ENCODE peak calls at places on chromosomes 16 and 17, in nine cellular contexts. One of them, this sample, is unnamed.
A peak's percentile ranks its signal among the peaks of the same experiment; 100 is the strongest.

GRCh38 chr17:17496189-17497064 is at the start of gene RASD1:
- DNase-seq in spleen: peak; percentile 94
- DNase-seq in Peyer's patch: peak; percentile 94
- DNase-seq in breast epithelium: peak; percentile 96
- DNase-seq in mesendoderm: peak; percentile 87
- DNase-seq in GM23338: peak; percentile 87
- DNase-seq in fibroblast of lung: peak; percentile 76
- DNase-seq in AG04450: peak; percentile 56
- DNase-seq in heart right ventricle: peak; percentile 89
- DNase-seq in this sample: peak; percentile 33

GRCh38 chr17:39080416-39081179 is 70.8 kb downstream of the PLXDC1 start:
- DNase-seq in spleen: no peak
- DNase-seq in Peyer's patch: no peak
- DNase-seq in breast epithelium: no peak
- DNase-seq in mesendoderm: no peak
- DNase-seq in GM23338: no peak
- DNase-seq in fibroblast of lung: peak; percentile 56
- DNase-seq in AG04450: no peak
- DNase-seq in heart right ventricle: no peak
- DNase-seq in this sample: no peak

GRCh38 chr16:397736-398332 is 835 bp downstream of the NME4 start:
- DNase-seq in spleen: peak; percentile 88
- DNase-seq in Peyer's patch: peak; percentile 73
- DNase-seq in breast epithelium: peak; percentile 80
- DNase-seq in mesendoderm: peak; percentile 93
- DNase-seq in GM23338: peak; percentile 87
- DNase-seq in fibroblast of lung: peak; percentile 61
- DNase-seq in AG04450: no peak
- DNase-seq in heart right ventricle: peak; percentile 73
- DNase-seq in this sample: no peak

GRCh38 chr16:27458196-27458728 is 56.3 kb downstream of the IL21R start:
- DNase-seq in spleen: peak; percentile 52
- DNase-seq in Peyer's patch: no peak
- DNase-seq in breast epithelium: no peak
- DNase-seq in mesendoderm: no peak
- DNase-seq in GM23338: no peak
- DNase-seq in fibroblast of lung: no peak
- DNase-seq in AG04450: no peak
- DNase-seq in heart right ventricle: no peak
- DNase-seq in this sample: peak; percentile 29

GRCh38 chr16:49952386-49952785 is 72.6 kb upstream of the CNEP1R1 start:
- DNase-seq in spleen: no peak
- DNase-seq in Peyer's patch: no peak
- DNase-seq in breast epithelium: no peak
- DNase-seq in mesendoderm: peak; percentile 40
- DNase-seq in GM23338: no peak
- DNase-seq in fibroblast of lung: peak; percentile 26
- DNase-seq in AG04450: no peak
- DNase-seq in heart right ventricle: no peak
- DNase-seq in this sample: no peak

GRCh38 chr16:71610936-71611871 is 14.8 kb upstream of the MARVELD3 start:
- DNase-seq in spleen: peak; percentile 92
- DNase-seq in Peyer's patch: peak; percentile 81
- DNase-seq in breast epithelium: peak; percentile 79
- DNase-seq in mesendoderm: peak; percentile 89
- DNase-seq in GM23338: peak; percentile 94
- DNase-seq in fibroblast of lung: peak; percentile 39
- DNase-seq in AG04450: no peak
- DNase-seq in heart right ventricle: peak; percentile 26
- DNase-seq in this sample: no peak

GRCh38 chr17:64448665-64449512 is at the start of gene MILR1:
- DNase-seq in spleen: no peak
- DNase-seq in Peyer's patch: no peak
- DNase-seq in breast epithelium: no peak
- DNase-seq in mesendoderm: no peak
- DNase-seq in GM23338: no peak
- DNase-seq in fibroblast of lung: peak; percentile 95
- DNase-seq in AG04450: peak; percentile 59
- DNase-seq in heart right ventricle: peak; percentile 50
- DNase-seq in this sample: no peak

GRCh38 chr16:77590707-77591106 is 131.6 kb upstream of the NUDT7 start:
- DNase-seq in spleen: no peak
- DNase-seq in Peyer's patch: no peak
- DNase-seq in breast epithelium: no peak
- DNase-seq in mesendoderm: no peak
- DNase-seq in GM23338: no peak
- DNase-seq in fibroblast of lung: no peak
- DNase-seq in AG04450: no peak
- DNase-seq in heart right ventricle: no peak
- DNase-seq in this sample: no peak

GRCh38 chr17:78969865-78970264 is 9.9 kb downstream of the LGALS3BP start:
- DNase-seq in spleen: no peak
- DNase-seq in Peyer's patch: no peak
- DNase-seq in breast epithelium: no peak
- DNase-seq in mesendoderm: no peak
- DNase-seq in GM23338: no peak
- DNase-seq in fibroblast of lung: no peak
- DNase-seq in AG04450: no peak
- DNase-seq in heart right ventricle: no peak
- DNase-seq in this sample: no peak

GRCh38 chr17:55201609-55201932 is 63.2 kb upstream of the HLF start:
- DNase-seq in spleen: no peak
- DNase-seq in Peyer's patch: no peak
- DNase-seq in breast epithelium: no peak
- DNase-seq in mesendoderm: no peak
- DNase-seq in GM23338: peak; percentile 19
- DNase-seq in fibroblast of lung: no peak
- DNase-seq in AG04450: no peak
- DNase-seq in heart right ventricle: no peak
- DNase-seq in this sample: no peak

GRCh38 chr16:81458827-81459598 is 14.4 kb downstream of the CMIP start:
- DNase-seq in spleen: no peak
- DNase-seq in Peyer's patch: no peak
- DNase-seq in breast epithelium: no peak
- DNase-seq in mesendoderm: no peak
- DNase-seq in GM23338: no peak
- DNase-seq in fibroblast of lung: no peak
- DNase-seq in AG04450: no peak
- DNase-seq in heart right ventricle: no peak
- DNase-seq in this sample: no peak

GRCh38 chr16:81460075-81460474 is 15.5 kb downstream of the CMIP start:
- DNase-seq in spleen: no peak
- DNase-seq in Peyer's patch: no peak
- DNase-seq in breast epithelium: no peak
- DNase-seq in mesendoderm: no peak
- DNase-seq in GM23338: no peak
- DNase-seq in fibroblast of lung: no peak
- DNase-seq in AG04450: no peak
- DNase-seq in heart right ventricle: no peak
- DNase-seq in this sample: no peak

GRCh38 chr16:81456523-81457325 is 12.1 kb downstream of the CMIP start:
- DNase-seq in spleen: no peak
- DNase-seq in Peyer's patch: peak; percentile 91
- DNase-seq in breast epithelium: no peak
- DNase-seq in mesendoderm: no peak
- DNase-seq in GM23338: no peak
- DNase-seq in fibroblast of lung: no peak
- DNase-seq in AG04450: no peak
- DNase-seq in heart right ventricle: no peak
- DNase-seq in this sample: no peak

GRCh38 chr16:81457326-81458133 is 12.9 kb downstream of the CMIP start:
- DNase-seq in spleen: no peak
- DNase-seq in Peyer's patch: peak; percentile 71
- DNase-seq in breast epithelium: no peak
- DNase-seq in mesendoderm: peak; percentile 88
- DNase-seq in GM23338: no peak
- DNase-seq in fibroblast of lung: peak; percentile 80
- DNase-seq in AG04450: peak; percentile 18
- DNase-seq in heart right ventricle: no peak
- DNase-seq in this sample: no peak

GRCh38 chr16:81458149-81458669 is 13.6 kb downstream of the CMIP start:
- DNase-seq in spleen: no peak
- DNase-seq in Peyer's patch: no peak
- DNase-seq in breast epithelium: no peak
- DNase-seq in mesendoderm: no peak
- DNase-seq in GM23338: no peak
- DNase-seq in fibroblast of lung: no peak
- DNase-seq in AG04450: no peak
- DNase-seq in heart right ventricle: no peak
- DNase-seq in this sample: no peak
- H3K27ac ChIP-seq in spleen: no peak overlapping the region
- H3K27ac ChIP-seq in Peyer's patch: peak overlapping the region; percentile 78
- H3K27ac ChIP-seq in breast epithelium: no peak overlapping the region
- H3K27ac ChIP-seq in mesendoderm: no peak overlapping the region
- H3K27ac ChIP-seq in GM23338: peak overlapping the region; percentile 20
- H3K27ac ChIP-seq in fibroblast of lung: no peak overlapping the region
- H3K27ac ChIP-seq in AG04450: peak overlapping the region; percentile 39
- H3K27ac ChIP-seq in heart right ventricle: peak overlapping the region; percentile 80
- H3K27ac ChIP-seq in this sample: peak overlapping the region; percentile 46

GRCh38 chr17:58328195-58329034 is at the start of gene TSPOAP1:
- DNase-seq in spleen: peak; percentile 94
- DNase-seq in Peyer's patch: peak; percentile 54
- DNase-seq in breast epithelium: no peak
- DNase-seq in mesendoderm: peak; percentile 65
- DNase-seq in GM23338: peak; percentile 86
- DNase-seq in fibroblast of lung: no peak
- DNase-seq in AG04450: no peak
- DNase-seq in heart right ventricle: no peak
- DNase-seq in this sample: no peak
- H3K27ac ChIP-seq in spleen: peak within 1 kb of the TSS; percentile 75
- H3K27ac ChIP-seq in Peyer's patch: peak within 1 kb of the TSS; percentile 45
- H3K27ac ChIP-seq in breast epithelium: no peak within 1 kb of the TSS
- H3K27ac ChIP-seq in mesendoderm: no peak within 1 kb of the TSS
- H3K27ac ChIP-seq in GM23338: no peak within 1 kb of the TSS
- H3K27ac ChIP-seq in fibroblast of lung: no peak within 1 kb of the TSS
- H3K27ac ChIP-seq in AG04450: no peak within 1 kb of the TSS
- H3K27ac ChIP-seq in heart right ventricle: peak within 1 kb of the TSS; percentile 82
- H3K27ac ChIP-seq in this sample: no peak within 1 kb of the TSS

DNA sequence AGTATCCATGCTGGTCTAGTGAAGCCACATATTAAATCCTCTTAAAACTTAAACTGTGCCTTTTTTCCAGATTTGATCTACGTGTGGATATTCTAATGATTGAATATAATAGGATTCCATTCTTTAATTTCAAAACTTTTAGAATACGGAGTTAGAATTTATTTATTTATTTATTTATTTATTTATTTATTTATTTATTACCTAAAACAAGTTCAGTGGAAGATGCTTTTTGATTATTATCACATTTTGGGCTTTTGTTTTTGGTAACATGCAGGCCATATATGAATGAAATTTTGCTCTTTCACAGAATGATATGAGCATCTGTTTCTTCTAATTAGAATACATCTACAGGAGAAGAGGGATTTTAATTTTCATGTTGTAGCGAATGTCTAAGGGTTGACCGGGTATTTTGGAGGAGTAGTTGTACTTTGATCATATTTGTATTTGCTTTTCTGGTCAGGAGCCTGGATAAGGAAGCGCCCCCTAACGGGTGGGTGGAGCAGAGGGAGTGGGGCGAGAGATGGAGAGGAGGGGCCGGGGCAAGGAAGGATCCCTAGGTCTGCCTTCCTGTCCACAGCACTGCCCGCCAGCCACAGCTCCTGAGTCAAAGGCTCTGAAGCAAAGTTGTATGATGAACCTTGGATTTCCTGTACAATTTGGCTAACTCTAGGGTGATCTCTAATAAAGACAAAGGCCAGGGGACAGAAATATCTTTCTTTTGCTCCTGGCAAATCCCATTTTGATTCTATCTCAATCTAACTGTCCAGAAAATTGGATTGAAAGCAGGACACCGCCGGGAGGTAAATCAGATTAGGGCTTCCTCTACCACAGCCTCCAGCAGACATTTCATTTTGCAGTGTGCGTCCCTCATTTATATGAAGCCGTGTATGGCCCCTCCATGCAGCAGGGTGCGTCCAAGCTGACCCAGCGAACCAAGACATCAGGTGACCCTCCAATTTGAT is 149.1 kb downstream of the PRKCA start:
- DNase-seq in spleen: no peak
- DNase-seq in Peyer's patch: peak; percentile 63
- DNase-seq in breast epithelium: no peak
- DNase-seq in mesendoderm: peak; percentile 66
- DNase-seq in GM23338: peak; percentile 80
- DNase-seq in fibroblast of lung: no peak
- DNase-seq in AG04450: no peak
- DNase-seq in heart right ventricle: no peak
- DNase-seq in this sample: no peak
- H3K27ac ChIP-seq in spleen: no peak overlapping the region
- H3K27ac ChIP-seq in Peyer's patch: no peak overlapping the region
- H3K27ac ChIP-seq in breast epithelium: no peak overlapping the region
- H3K27ac ChIP-seq in mesendoderm: no peak overlapping the region
- H3K27ac ChIP-seq in GM23338: no peak overlapping the region
- H3K27ac ChIP-seq in fibroblast of lung: no peak overlapping the region
- H3K27ac ChIP-seq in AG04450: no peak overlapping the region
- H3K27ac ChIP-seq in heart right ventricle: no peak overlapping the region
- H3K27ac ChIP-seq in this sample: no peak overlapping the region

GRCh38 chr17:82092628-82092994 is 5.4 kb downstream of the FASN start:
- DNase-seq in spleen: peak; percentile 67
- DNase-seq in Peyer's patch: no peak
- DNase-seq in breast epithelium: no peak
- DNase-seq in mesendoderm: no peak
- DNase-seq in GM23338: no peak
- DNase-seq in fibroblast of lung: no peak
- DNase-seq in AG04450: no peak
- DNase-seq in heart right ventricle: no peak
- DNase-seq in this sample: no peak

GRCh38 chr17:82092995-82093751 is 4.9 kb downstream of the FASN start:
- DNase-seq in spleen: peak; percentile 56
- DNase-seq in Peyer's patch: no peak
- DNase-seq in breast epithelium: no peak
- DNase-seq in mesendoderm: no peak
- DNase-seq in GM23338: no peak
- DNase-seq in fibroblast of lung: no peak
- DNase-seq in AG04450: no peak
- DNase-seq in heart right ventricle: no peak
- DNase-seq in this sample: no peak

GRCh38 chr17:82091264-82092066 is 6.6 kb downstream of the FASN start:
- DNase-seq in spleen: no peak
- DNase-seq in Peyer's patch: no peak
- DNase-seq in breast epithelium: no peak
- DNase-seq in mesendoderm: no peak
- DNase-seq in GM23338: no peak
- DNase-seq in fibroblast of lung: no peak
- DNase-seq in AG04450: no peak
- DNase-seq in heart right ventricle: no peak
- DNase-seq in this sample: no peak

GRCh38 chr17:82090549-82091263 is 7.3 kb downstream of the FASN start:
- DNase-seq in spleen: no peak
- DNase-seq in Peyer's patch: no peak
- DNase-seq in breast epithelium: no peak
- DNase-seq in mesendoderm: no peak
- DNase-seq in GM23338: no peak
- DNase-seq in fibroblast of lung: no peak
- DNase-seq in AG04450: no peak
- DNase-seq in heart right ventricle: no peak
- DNase-seq in this sample: no peak

DNA sequence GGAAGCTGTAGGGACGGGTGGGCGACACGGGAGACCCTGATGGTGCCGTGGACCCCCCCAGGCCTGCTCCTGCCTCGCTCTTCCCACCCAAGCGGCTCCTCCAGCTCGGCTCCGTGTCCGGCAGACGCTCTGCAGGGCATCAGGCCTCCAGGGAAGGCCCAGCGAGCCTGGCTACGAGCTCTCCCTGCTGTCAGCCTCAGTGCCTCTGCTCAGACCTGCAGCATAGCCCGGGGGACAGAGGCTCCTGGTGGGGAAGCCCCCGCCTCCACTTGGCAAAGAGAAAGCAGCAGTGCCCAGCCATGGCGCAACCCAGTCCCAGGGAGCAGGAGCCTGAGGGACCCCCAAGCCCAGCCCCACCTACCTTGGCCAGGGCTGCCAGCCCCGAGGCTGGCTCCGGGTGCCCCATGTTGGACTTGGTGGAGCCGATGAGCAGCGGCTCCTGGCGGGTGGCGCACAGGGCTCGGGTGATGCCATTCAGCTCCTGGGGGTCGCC is 5.9 kb downstream of the FASN start:
- DNase-seq in spleen: peak; percentile 72
- DNase-seq in Peyer's patch: no peak
- DNase-seq in breast epithelium: no peak
- DNase-seq in mesendoderm: no peak
- DNase-seq in GM23338: no peak
- DNase-seq in fibroblast of lung: no peak
- DNase-seq in AG04450: no peak
- DNase-seq in heart right ventricle: no peak
- DNase-seq in this sample: no peak
- H3K27ac ChIP-seq in spleen: no peak overlapping the region
- H3K27ac ChIP-seq in Peyer's patch: no peak overlapping the region
- H3K27ac ChIP-seq in breast epithelium: no peak overlapping the region
- H3K27ac ChIP-seq in mesendoderm: no peak overlapping the region
- H3K27ac ChIP-seq in GM23338: no peak overlapping the region
- H3K27ac ChIP-seq in fibroblast of lung: no peak overlapping the region
- H3K27ac ChIP-seq in AG04450: no peak overlapping the region
- H3K27ac ChIP-seq in heart right ventricle: no peak overlapping the region
- H3K27ac ChIP-seq in this sample: no peak overlapping the region